ENCODE peak calls at places on chromosomes 5 and 9, in seven cellular contexts. I, Q, V, P, D, N and B are unnamed samples.

GRCh38 chr9:134134949-134135342 is 936 bp upstream of the WDR5 start:
- DNase-seq in I (no peak), Q (peak), V (no peak), P (no peak), D (no peak), N (no peak), B (no peak)

GRCh38 chr9:130327781-130328348 is 62.3 kb downstream of the HMCN2 start:
- DNase-seq in I (no peak), Q (no peak), V (peak), P (no peak), D (peak), N (peak), B (no peak)

GRCh38 chr5:53507013-53507412 is 26.6 kb downstream of the FST start:
- DNase-seq in I (no peak), Q (no peak), V (no peak), P (no peak), D (no peak), N (no peak), B (no peak)

GRCh38 chr9:74985041-74985440 is 32.3 kb upstream of the C9orf40 start:
- DNase-seq in I (no peak), Q (no peak), V (peak), P (no peak), D (no peak), N (peak), B (no peak)

GRCh38 chr5:148939676-148940075 is 113.3 kb downstream of the ADRB2 start:
- DNase-seq in I (no peak), Q (no peak), V (peak), P (no peak), D (peak), N (no peak), B (no peak)

GRCh38 chr5:151523335-151523734 is 67.8 kb downstream of the FAT2 start:
- DNase-seq in I (peak), Q (peak), V (peak), P (peak), D (peak), N (peak), B (peak)

GRCh38 chr9:114911167-114911821 is 19.1 kb downstream of the TNFSF8 start:
- DNase-seq in I (peak), Q (no peak), V (peak), P (no peak), D (peak), N (peak), B (peak)

GRCh38 chr9:111036068-111036789 is 2.0 kb downstream of the LPAR1 start:
- DNase-seq in I (peak), Q (peak), V (peak), P (no peak), D (peak), N (peak), B (peak)

GRCh38 chr5:41128291-41128690 is 57.1 kb upstream of the MROH2B start:
- DNase-seq in I (no peak), Q (no peak), V (no peak), P (no peak), D (no peak), N (no peak), B (peak)

GRCh38 chr5:6656680-6657079 is 23.4 kb downstream of the SRD5A1 start:
- DNase-seq in I (no peak), Q (no peak), V (no peak), P (no peak), D (no peak), N (no peak), B (no peak)

GRCh38 chr9:134059661-134060395 is 8.0 kb downstream of the BRD3 start:
- DNase-seq in I (no peak), Q (peak), V (no peak), P (no peak), D (no peak), N (peak), B (no peak)

GRCh38 chr5:103373576-103374472 is 115.3 kb downstream of the MACIR start:
- DNase-seq in I (peak), Q (no peak), V (no peak), P (no peak), D (no peak), N (peak), B (no peak)

GRCh38 chr5:103366938-103367549 is 108.5 kb downstream of the MACIR start:
- DNase-seq in I (no peak), Q (no peak), V (no peak), P (no peak), D (no peak), N (no peak), B (no peak)

GRCh38 chr5:103371046-103371603 is 112.6 kb downstream of the MACIR start:
- DNase-seq in I (no peak), Q (no peak), V (peak), P (no peak), D (peak), N (no peak), B (no peak)

GRCh38 chr5:103367722-103368121 is 109.2 kb downstream of the MACIR start:
- DNase-seq in I (no peak), Q (no peak), V (no peak), P (no peak), D (no peak), N (no peak), B (no peak)

GRCh38 chr5:103369125-103370120 is 110.9 kb downstream of the MACIR start:
- DNase-seq in I (peak), Q (no peak), V (no peak), P (no peak), D (no peak), N (no peak), B (no peak)
- H2BK5ac ChIP-seq in I (no peak), Q (no peak), V (no peak), P (no peak), D (no peak), N (no peak), B (no peak)

DNA sequence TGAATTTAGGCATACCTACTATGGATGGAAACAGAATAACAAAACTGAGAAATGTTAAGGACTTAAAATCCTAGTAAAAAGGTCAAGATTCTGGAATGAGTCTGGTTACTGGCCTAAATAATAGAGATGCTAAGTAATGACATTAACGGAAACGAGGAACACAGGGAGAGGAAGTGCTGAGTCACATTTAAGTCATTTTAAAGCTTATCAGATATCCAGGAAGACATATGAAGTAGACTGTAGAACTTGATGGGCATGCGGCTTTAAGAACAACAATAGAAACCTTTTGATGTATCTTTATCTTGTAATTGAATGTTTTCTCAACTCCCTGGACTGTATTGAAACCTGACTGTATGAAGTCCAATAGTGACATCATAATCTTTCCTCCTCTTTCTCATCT is 1251.4 kb upstream of the CDH6 start:
- DNase-seq in I (no peak), Q (no peak), V (no peak), P (no peak), D (no peak), N (no peak), B (no peak)
- H3K27ac ChIP-seq in I (no peak), Q (no peak), V (no peak), P (no peak), D (no peak), N (no peak), B (no peak)

GRCh38 chr9:131447600-131447999 is 53.7 kb downstream of the PRRC2B start:
- DNase-seq in I (no peak), Q (no peak), V (no peak), P (no peak), D (no peak), N (no peak), B (no peak)
- H3K18ac ChIP-seq in I (no peak), Q (no peak), V (no peak), P (no peak), D (no peak), N (peak), B (no peak)

DNA sequence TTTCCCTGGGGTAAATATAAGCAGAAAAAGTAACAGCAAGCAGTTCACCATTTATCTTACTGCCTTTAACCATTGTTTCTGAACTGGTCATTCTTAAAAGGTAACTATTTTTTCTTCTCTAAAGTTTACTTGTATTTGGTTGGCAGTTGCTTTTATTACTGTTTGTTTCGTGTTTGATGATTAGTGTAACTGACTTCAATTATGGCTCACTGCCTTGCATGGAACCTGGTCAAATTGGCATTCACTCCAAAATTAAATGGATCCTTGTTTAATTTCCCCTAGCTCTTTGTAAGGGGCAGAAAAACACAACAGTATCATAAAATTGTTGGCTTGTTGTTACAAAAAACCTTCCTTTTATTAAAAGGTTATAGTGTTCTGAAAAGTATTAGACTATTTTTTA is 1723.9 kb upstream of the CDH6 start:
- DNase-seq in I (no peak), Q (no peak), V (no peak), P (no peak), D (no peak), N (no peak), B (no peak)
- H2BK5ac ChIP-seq in I (no peak), Q (no peak), V (no peak), P (no peak), D (no peak), N (no peak), B (no peak)

GRCh38 chr9:128108784-128109709 is 18.5 kb downstream of the PTGES2 start:
- DNase-seq in I (no peak), Q (peak), V (no peak), P (no peak), D (no peak), N (no peak), B (no peak)
- H3K27ac ChIP-seq in I (no peak), Q (no peak), V (no peak), P (no peak), D (no peak), N (no peak), B (no peak)